ENCODE peak calls at places on chromosomes 16 and 17, in five cellular contexts. P is ovary, D is tibial nerve, C is activated B cell treated with CpG ODN at 0.5 μM for 24 hours, W is mesothelial cell of epicardium. M is an unnamed sample.

GRCh38 chr17:75566456-75567233 is 21.0 kb upstream of the MYO15B start:
- DNase-seq in W (no peak), C (no peak), P (no peak), D (no peak), M (no peak)

GRCh38 chr16:86082400-86083030 is 183.6 kb downstream of the IRF8 start:
- DNase-seq in C (no peak), P (no peak), D (no peak), W (no peak), M (no peak)

GRCh38 chr17:36972186-36972686 is 23.5 kb downstream of the AATF start:
- DNase-seq in C (no peak), P (no peak), W (no peak), D (no peak), M (no peak)

GRCh38 chr16:81251871-81252270 is 13.4 kb downstream of the BCO1 start:
- DNase-seq in C (no peak), W (no peak), D (no peak), P (peak), M (no peak)

GRCh38 chr16:7992616-7993015 is 597.7 kb downstream of the TMEM114 start:
- DNase-seq in P (no peak), D (no peak), C (no peak), W (no peak), M (no peak)

GRCh38 chr16:65497571-65497970 is 375.7 kb upstream of the CDH11 start:
- DNase-seq in C (no peak), W (no peak), P (no peak), D (no peak), M (no peak)

GRCh38 chr17:56173958-56174357 is 20.7 kb downstream of the ANKFN1 start:
- DNase-seq in D (no peak), W (no peak), C (no peak), P (no peak), M (no peak)

GRCh38 chr16:75660726-75661302 is 13.2 kb downstream of the TERF2IP start:
- DNase-seq in W (no peak), P (no peak), D (no peak), C (no peak), M (no peak)

GRCh38 chr17:66427134-66427533 is 124.7 kb downstream of the PRKCA start:
- DNase-seq in C (no peak), D (no peak), W (no peak), P (no peak), M (no peak)

GRCh38 chr17:76471498-76472257 is 4.3 kb downstream of the AANAT start:
- DNase-seq in C (no peak), W (no peak), P (no peak), D (no peak), M (no peak)

GRCh38 chr17:40283662-40284061 is 4.0 kb upstream of the CDC6 start:
- DNase-seq in P (no peak), W (no peak), D (no peak), C (no peak), M (no peak)

GRCh38 chr17:53264730-53265129 is 558.0 kb upstream of the KIF2B start:
- DNase-seq in W (no peak), P (no peak), D (no peak), C (no peak), M (no peak)

GRCh38 chr17:21242780-21243515 is 10.3 kb downstream of the NATD1 start:
- DNase-seq in C (no peak), W (no peak), D (no peak), P (no peak), M (no peak)

GRCh38 chr17:21245703-21246102 is 7.5 kb downstream of the NATD1 start:
- DNase-seq in W (no peak), D (no peak), C (no peak), P (no peak), M (no peak)

GRCh38 chr17:21242026-21242700 is 11.0 kb downstream of the NATD1 start:
- DNase-seq in P (no peak), D (no peak), W (no peak), C (no peak), M (no peak)

GRCh38 chr17:21241564-21241963 is 11.6 kb downstream of the NATD1 start:
- DNase-seq in C (no peak), W (no peak), D (no peak), P (no peak), M (no peak)

DNA sequence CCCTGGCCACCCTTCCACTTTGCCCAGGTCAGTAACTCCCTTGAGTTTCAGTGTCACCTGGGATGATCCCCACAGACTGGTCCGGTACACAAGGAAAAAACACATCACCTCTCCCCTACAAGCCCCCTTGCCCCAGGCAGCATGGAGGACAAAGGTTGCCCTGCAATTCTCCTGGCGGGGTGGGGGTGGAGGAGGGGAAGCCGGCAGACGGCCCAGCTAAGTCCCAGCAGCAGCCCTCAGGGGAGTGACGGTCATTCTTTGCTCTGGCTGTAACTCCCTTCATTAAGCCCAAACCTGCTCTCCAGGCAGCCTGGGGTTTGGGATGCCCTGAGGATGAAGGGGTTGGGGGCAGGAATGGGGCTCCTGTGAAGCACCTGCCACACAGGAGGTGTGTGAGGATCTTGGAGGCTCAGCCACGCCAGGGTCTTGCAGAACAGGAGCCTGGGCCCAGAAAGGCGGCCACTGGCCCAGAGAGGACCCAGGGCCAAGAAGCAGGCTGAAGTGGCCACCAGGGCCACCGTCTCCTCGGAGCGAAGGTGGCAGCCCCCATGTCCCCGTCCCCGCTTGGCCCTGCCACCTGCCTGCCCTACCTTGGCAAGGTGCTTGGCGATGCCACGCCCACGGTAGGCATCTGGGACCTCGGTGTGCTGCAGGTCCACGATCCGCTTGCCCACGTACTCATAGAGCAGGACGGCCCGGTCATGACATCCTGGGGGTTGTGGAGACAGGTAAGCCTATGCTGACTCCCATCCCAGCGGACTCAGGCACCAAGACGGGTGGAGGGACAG is 9.5 kb downstream of the NATD1 start:
- DNase-seq in D (no peak), P (no peak), W (no peak), C (no peak), M (no peak)
- TF ChIP-seq CTCF in D (no peak), P (no peak), W (no peak), C (no peak), M (no peak)

GRCh38 chr17:44199553-44200477 is at the start of gene ATXN7L3:
- DNase-seq in P (peak), D (peak), C (peak), W (peak), M (peak)

GRCh38 chr17:44198721-44199552 is 747 bp downstream of the ATXN7L3 start:
- DNase-seq in D (no peak), P (peak), C (peak), W (peak), M (no peak)

GRCh38 chr17:44197107-44197506 is 2.6 kb downstream of the ATXN7L3 start:
- DNase-seq in C (no peak), P (no peak), W (no peak), D (no peak), M (no peak)

GRCh38 chr17:44200478-44201155 is 933 bp upstream of the ATXN7L3 start:
- DNase-seq in P (peak), D (no peak), W (no peak), C (no peak), M (no peak)

GRCh38 chr17:44197980-44198720 is 1.5 kb downstream of the ATXN7L3 start:
- DNase-seq in D (peak), C (no peak), P (peak), W (no peak), M (no peak)
- TF ChIP-seq CTCF in D (peak), C (no peak), P (no peak), W (no peak), M (no peak)

GRCh38 chr16:77955127-77955526 is 67.2 kb upstream of the CLEC3A start:
- DNase-seq in C (no peak), W (no peak), D (no peak), P (no peak), M (no peak)

GRCh38 chr16:77949445-77949844 is 72.9 kb upstream of the CLEC3A start:
- DNase-seq in C (no peak), W (no peak), D (no peak), P (no peak), M (no peak)

GRCh38 chr16:77946834-77947233 is 75.5 kb upstream of the CLEC3A start:
- DNase-seq in P (no peak), D (no peak), C (no peak), W (no peak), M (no peak)

GRCh38 chr16:77956231-77956630 is 66.1 kb upstream of the CLEC3A start:
- DNase-seq in C (no peak), D (no peak), P (no peak), W (no peak), M (no peak)

DNA sequence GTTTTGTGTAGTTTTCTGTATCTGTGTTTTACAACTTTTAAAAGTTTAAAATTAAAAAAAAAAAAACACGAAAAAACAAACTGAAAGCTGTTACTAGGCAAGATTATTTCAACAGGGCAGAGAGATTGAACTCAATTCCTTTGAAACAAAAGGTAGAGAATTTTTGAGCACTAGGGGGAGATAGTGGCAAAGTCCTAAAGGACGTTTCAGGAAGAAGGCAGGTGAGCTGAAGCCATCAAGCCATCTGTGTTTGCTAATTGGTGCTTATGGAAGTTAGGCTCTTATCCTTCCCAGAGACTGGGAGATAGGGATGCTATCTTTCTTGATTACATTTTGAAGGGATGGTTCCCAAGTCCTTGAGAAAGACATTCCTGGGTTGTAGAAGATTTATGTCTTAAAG is 70.6 kb upstream of the CLEC3A start:
- DNase-seq in W (no peak), C (no peak), D (no peak), P (no peak), M (no peak)
- TF ChIP-seq CTCF in W (peak), C (no peak), D (no peak), P (no peak), M (no peak)

GRCh38 chr17:72466199-72466598 is 345.4 kb downstream of the SOX9 start:
- DNase-seq in C (no peak), D (no peak), P (no peak), W (no peak), M (no peak)
- TF ChIP-seq CTCF in C (no peak), D (no peak), P (no peak), W (no peak), M (no peak)

GRCh38 chr17:46751425-46751824 is 67.1 kb downstream of the WNT3 start:
- DNase-seq in W (no peak), P (no peak), C (no peak), D (no peak), M (no peak)
- TF ChIP-seq CTCF in W (no peak), P (no peak), C (no peak), D (no peak), M (no peak)

DNA sequence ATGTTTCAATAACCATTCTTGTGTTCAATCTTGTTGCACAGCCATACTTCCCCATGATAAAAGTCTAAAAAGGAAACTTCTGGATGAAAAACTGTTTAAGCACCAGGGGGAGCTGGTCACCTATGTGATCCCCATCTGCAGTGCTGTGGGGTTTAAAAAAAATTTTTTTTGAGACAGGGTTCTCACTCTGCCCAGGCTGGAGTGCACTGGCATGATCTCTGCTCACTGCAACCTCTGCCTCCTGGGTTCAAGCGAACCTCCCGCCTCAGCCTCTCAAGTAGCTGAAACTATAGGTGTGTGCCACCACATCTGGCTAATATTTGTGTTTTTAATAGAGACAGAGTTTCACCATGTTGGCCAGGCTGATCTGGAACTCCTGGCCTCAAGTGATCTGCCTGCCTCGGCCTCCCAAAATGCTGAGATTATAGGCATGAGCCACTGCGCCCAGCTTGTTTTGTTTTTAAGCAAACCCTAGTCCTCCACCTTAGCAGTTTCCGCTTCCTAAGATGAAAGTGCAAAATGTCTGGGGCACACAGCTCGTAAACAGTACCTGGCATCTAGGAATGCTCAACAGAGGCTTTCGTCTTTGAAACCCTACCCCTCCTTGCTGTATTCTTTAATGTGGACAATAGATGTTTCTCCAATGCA is 25.4 kb downstream of the DNAJA2 start:
- DNase-seq in W (no peak), C (no peak), P (no peak), D (peak), M (no peak)
- TF ChIP-seq CTCF in W (peak), C (no peak), P (no peak), D (peak), M (no peak)

DNA sequence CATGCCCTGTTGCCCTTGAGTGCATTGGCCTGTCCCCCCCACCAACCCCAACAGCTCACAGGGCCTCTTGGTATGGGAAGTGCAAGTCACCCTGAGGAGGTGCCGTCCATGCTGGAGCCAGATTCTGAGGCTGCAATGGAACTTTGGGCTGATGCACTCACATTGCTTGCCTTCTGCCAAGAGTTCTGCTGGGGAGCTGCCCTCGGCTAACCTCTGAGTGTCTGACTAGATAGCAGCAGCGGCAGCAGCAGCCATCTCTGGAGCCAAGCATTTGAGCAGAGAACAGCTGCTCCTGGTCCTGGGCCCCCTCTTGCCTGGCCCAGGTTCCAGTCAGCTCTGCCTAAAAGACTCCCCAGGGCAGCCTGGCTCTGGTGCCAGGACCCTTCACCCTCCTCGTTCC is 61.5 kb downstream of the GNAO1 start:
- DNase-seq in P (no peak), C (no peak), W (no peak), D (no peak), M (no peak)
- TF ChIP-seq CTCF in P (no peak), C (no peak), W (no peak), D (no peak), M (no peak)

M was measured in omental fat pad.